ENCODE peak calls at places on chromosomes 13 and 19, in eight cellular contexts. One of them, this sample, is unnamed.
A peak's percentile ranks its signal among the peaks of the same experiment; 100 is the strongest.

GRCh38 chr19:46728693-46729339 is 11.9 kb upstream of the PRKD2 start:
- DNase-seq in stimulated activated CD4-positive, alpha-beta T cell treated with anti-CD3 and anti-CD28 coated beads, Interleukin-12 subunit alpha, Interleukin-12 subunit beta, amount 100 ng/mL, for 48 hours: peak; percentile 59
- DNase-seq in HFFc6: peak; percentile 23
- DNase-seq in Panc1: no peak
- DNase-seq in memory B cell: peak; percentile 91
- DNase-seq in body of pancreas: peak; percentile 80
- DNase-seq in head of caudate nucleus: peak; percentile 81
- DNase-seq in posterior vena cava: peak; percentile 94
- DNase-seq in this sample: no peak

GRCh38 chr19:49861127-49861526 is 6.2 kb downstream of the PNKP start:
- DNase-seq in memory B cell: no peak
- DNase-seq in body of pancreas: no peak
- DNase-seq in posterior vena cava: peak; percentile 84
- DNase-seq in stimulated activated CD4-positive, alpha-beta T cell treated with anti-CD3 and anti-CD28 coated beads, Interleukin-12 subunit alpha, Interleukin-12 subunit beta, amount 100 ng/mL, for 48 hours: no peak
- DNase-seq in head of caudate nucleus: no peak
- DNase-seq in Panc1: no peak
- DNase-seq in HFFc6: no peak
- DNase-seq in this sample: no peak

GRCh38 chr13:35714588-35714987 is 238.1 kb upstream of the MAB21L1 start:
- DNase-seq in memory B cell: no peak
- DNase-seq in stimulated activated CD4-positive, alpha-beta T cell treated with anti-CD3 and anti-CD28 coated beads, Interleukin-12 subunit alpha, Interleukin-12 subunit beta, amount 100 ng/mL, for 48 hours: no peak
- DNase-seq in body of pancreas: no peak
- DNase-seq in posterior vena cava: no peak
- DNase-seq in head of caudate nucleus: no peak
- DNase-seq in Panc1: no peak
- DNase-seq in HFFc6: no peak
- DNase-seq in this sample: no peak

GRCh38 chr13:110479648-110480047 is 81.9 kb downstream of the RAB20 start:
- DNase-seq in Panc1: no peak
- DNase-seq in head of caudate nucleus: no peak
- DNase-seq in memory B cell: no peak
- DNase-seq in stimulated activated CD4-positive, alpha-beta T cell treated with anti-CD3 and anti-CD28 coated beads, Interleukin-12 subunit alpha, Interleukin-12 subunit beta, amount 100 ng/mL, for 48 hours: no peak
- DNase-seq in posterior vena cava: peak; percentile 89
- DNase-seq in HFFc6: no peak
- DNase-seq in body of pancreas: no peak
- DNase-seq in this sample: no peak

GRCh38 chr19:39768334-39768733 is 10.3 kb upstream of the LEUTX start:
- DNase-seq in HFFc6: no peak
- DNase-seq in posterior vena cava: no peak
- DNase-seq in stimulated activated CD4-positive, alpha-beta T cell treated with anti-CD3 and anti-CD28 coated beads, Interleukin-12 subunit alpha, Interleukin-12 subunit beta, amount 100 ng/mL, for 48 hours: no peak
- DNase-seq in Panc1: no peak
- DNase-seq in memory B cell: no peak
- DNase-seq in head of caudate nucleus: no peak
- DNase-seq in body of pancreas: no peak
- DNase-seq in this sample: no peak

GRCh38 chr19:2494447-2495129 is 18.7 kb downstream of the GADD45B start:
- DNase-seq in stimulated activated CD4-positive, alpha-beta T cell treated with anti-CD3 and anti-CD28 coated beads, Interleukin-12 subunit alpha, Interleukin-12 subunit beta, amount 100 ng/mL, for 48 hours: no peak
- DNase-seq in body of pancreas: peak; percentile 81
- DNase-seq in Panc1: no peak
- DNase-seq in posterior vena cava: peak; percentile 96
- DNase-seq in memory B cell: no peak
- DNase-seq in HFFc6: peak; percentile 80
- DNase-seq in head of caudate nucleus: peak; percentile 71
- DNase-seq in this sample: no peak

GRCh38 chr13:62631614-62632013 is 1216.0 kb upstream of the PCDH20 start:
- DNase-seq in HFFc6: no peak
- DNase-seq in Panc1: no peak
- DNase-seq in posterior vena cava: no peak
- DNase-seq in stimulated activated CD4-positive, alpha-beta T cell treated with anti-CD3 and anti-CD28 coated beads, Interleukin-12 subunit alpha, Interleukin-12 subunit beta, amount 100 ng/mL, for 48 hours: no peak
- DNase-seq in body of pancreas: no peak
- DNase-seq in memory B cell: no peak
- DNase-seq in head of caudate nucleus: no peak
- DNase-seq in this sample: no peak

GRCh38 chr13:45289936-45290563 is 50.9 kb downstream of the TPT1 start:
- DNase-seq in HFFc6: no peak
- DNase-seq in head of caudate nucleus: no peak
- DNase-seq in stimulated activated CD4-positive, alpha-beta T cell treated with anti-CD3 and anti-CD28 coated beads, Interleukin-12 subunit alpha, Interleukin-12 subunit beta, amount 100 ng/mL, for 48 hours: no peak
- DNase-seq in memory B cell: no peak
- DNase-seq in body of pancreas: no peak
- DNase-seq in posterior vena cava: no peak
- DNase-seq in Panc1: no peak
- DNase-seq in this sample: no peak

GRCh38 chr13:80871481-80871880 is 530.6 kb upstream of the SPRY2 start:
- DNase-seq in Panc1: no peak
- DNase-seq in posterior vena cava: no peak
- DNase-seq in body of pancreas: no peak
- DNase-seq in head of caudate nucleus: no peak
- DNase-seq in memory B cell: no peak
- DNase-seq in stimulated activated CD4-positive, alpha-beta T cell treated with anti-CD3 and anti-CD28 coated beads, Interleukin-12 subunit alpha, Interleukin-12 subunit beta, amount 100 ng/mL, for 48 hours: no peak
- DNase-seq in HFFc6: no peak
- DNase-seq in this sample: no peak

GRCh38 chr19:10961073-10961762 is 388 bp downstream of the SMARCA4 start:
- DNase-seq in HFFc6: no peak
- DNase-seq in Panc1: no peak
- DNase-seq in body of pancreas: no peak
- DNase-seq in stimulated activated CD4-positive, alpha-beta T cell treated with anti-CD3 and anti-CD28 coated beads, Interleukin-12 subunit alpha, Interleukin-12 subunit beta, amount 100 ng/mL, for 48 hours: no peak
- DNase-seq in head of caudate nucleus: peak; percentile 79
- DNase-seq in memory B cell: no peak
- DNase-seq in posterior vena cava: peak; percentile 86
- DNase-seq in this sample: no peak

GRCh38 chr13:50945669-50946068 is 36.1 kb downstream of the RNASEH2B start:
- DNase-seq in body of pancreas: no peak
- DNase-seq in head of caudate nucleus: no peak
- DNase-seq in posterior vena cava: no peak
- DNase-seq in HFFc6: no peak
- DNase-seq in stimulated activated CD4-positive, alpha-beta T cell treated with anti-CD3 and anti-CD28 coated beads, Interleukin-12 subunit alpha, Interleukin-12 subunit beta, amount 100 ng/mL, for 48 hours: no peak
- DNase-seq in Panc1: no peak
- DNase-seq in memory B cell: no peak
- DNase-seq in this sample: no peak

GRCh38 chr13:31413531-31413930 is 213.8 kb downstream of the B3GLCT start:
- DNase-seq in memory B cell: no peak
- DNase-seq in head of caudate nucleus: no peak
- DNase-seq in posterior vena cava: no peak
- DNase-seq in body of pancreas: no peak
- DNase-seq in HFFc6: no peak
- DNase-seq in stimulated activated CD4-positive, alpha-beta T cell treated with anti-CD3 and anti-CD28 coated beads, Interleukin-12 subunit alpha, Interleukin-12 subunit beta, amount 100 ng/mL, for 48 hours: no peak
- DNase-seq in Panc1: no peak
- DNase-seq in this sample: no peak

GRCh38 chr13:74151859-74152258 is 17.7 kb upstream of the KLF12 start:
- DNase-seq in posterior vena cava: no peak
- DNase-seq in stimulated activated CD4-positive, alpha-beta T cell treated with anti-CD3 and anti-CD28 coated beads, Interleukin-12 subunit alpha, Interleukin-12 subunit beta, amount 100 ng/mL, for 48 hours: no peak
- DNase-seq in Panc1: no peak
- DNase-seq in memory B cell: no peak
- DNase-seq in head of caudate nucleus: no peak
- DNase-seq in body of pancreas: no peak
- DNase-seq in HFFc6: no peak
- DNase-seq in this sample: no peak

GRCh38 chr13:111900390-111901180 is 166.4 kb upstream of the SOX1 start:
- DNase-seq in posterior vena cava: peak; percentile 67
- DNase-seq in body of pancreas: no peak
- DNase-seq in stimulated activated CD4-positive, alpha-beta T cell treated with anti-CD3 and anti-CD28 coated beads, Interleukin-12 subunit alpha, Interleukin-12 subunit beta, amount 100 ng/mL, for 48 hours: no peak
- DNase-seq in memory B cell: no peak
- DNase-seq in head of caudate nucleus: peak; percentile 24
- DNase-seq in Panc1: no peak
- DNase-seq in HFFc6: no peak
- DNase-seq in this sample: no peak

GRCh38 chr19:2756477-2756876 is 16.7 kb upstream of the SLC39A3 start:
- DNase-seq in stimulated activated CD4-positive, alpha-beta T cell treated with anti-CD3 and anti-CD28 coated beads, Interleukin-12 subunit alpha, Interleukin-12 subunit beta, amount 100 ng/mL, for 48 hours: no peak
- DNase-seq in body of pancreas: no peak
- DNase-seq in memory B cell: no peak
- DNase-seq in posterior vena cava: no peak
- DNase-seq in head of caudate nucleus: no peak
- DNase-seq in HFFc6: no peak
- DNase-seq in Panc1: no peak
- DNase-seq in this sample: no peak

GRCh38 chr19:2115324-2115723 is 18.6 kb downstream of the IZUMO4 start:
- DNase-seq in HFFc6: no peak
- DNase-seq in body of pancreas: no peak
- DNase-seq in memory B cell: no peak
- DNase-seq in posterior vena cava: no peak
- DNase-seq in stimulated activated CD4-positive, alpha-beta T cell treated with anti-CD3 and anti-CD28 coated beads, Interleukin-12 subunit alpha, Interleukin-12 subunit beta, amount 100 ng/mL, for 48 hours: no peak
- DNase-seq in head of caudate nucleus: no peak
- DNase-seq in Panc1: no peak
- DNase-seq in this sample: no peak

GRCh38 chr13:50526771-50527567 is 316.5 kb downstream of the DLEU7 start:
- DNase-seq in head of caudate nucleus: no peak
- DNase-seq in stimulated activated CD4-positive, alpha-beta T cell treated with anti-CD3 and anti-CD28 coated beads, Interleukin-12 subunit alpha, Interleukin-12 subunit beta, amount 100 ng/mL, for 48 hours: no peak
- DNase-seq in body of pancreas: peak; percentile 24
- DNase-seq in memory B cell: no peak
- DNase-seq in posterior vena cava: no peak
- DNase-seq in Panc1: no peak
- DNase-seq in HFFc6: no peak
- DNase-seq in this sample: no peak

GRCh38 chr13:38530492-38530891 is 156.4 kb upstream of the FREM2 start:
- DNase-seq in head of caudate nucleus: no peak
- DNase-seq in stimulated activated CD4-positive, alpha-beta T cell treated with anti-CD3 and anti-CD28 coated beads, Interleukin-12 subunit alpha, Interleukin-12 subunit beta, amount 100 ng/mL, for 48 hours: no peak
- DNase-seq in body of pancreas: peak; percentile 7
- DNase-seq in HFFc6: peak; percentile 30
- DNase-seq in memory B cell: no peak
- DNase-seq in posterior vena cava: no peak
- DNase-seq in Panc1: no peak
- DNase-seq in this sample: no peak

GRCh38 chr13:20825476-20825875 is 51.7 kb upstream of the EEF1AKMT1 start:
- DNase-seq in Panc1: no peak
- DNase-seq in body of pancreas: no peak
- DNase-seq in memory B cell: no peak
- DNase-seq in stimulated activated CD4-positive, alpha-beta T cell treated with anti-CD3 and anti-CD28 coated beads, Interleukin-12 subunit alpha, Interleukin-12 subunit beta, amount 100 ng/mL, for 48 hours: no peak
- DNase-seq in HFFc6: peak; percentile 41
- DNase-seq in head of caudate nucleus: no peak
- DNase-seq in posterior vena cava: no peak
- DNase-seq in this sample: no peak

GRCh38 chr19:41232686-41233085 is 13.7 kb downstream of the AXL start:
- DNase-seq in body of pancreas: no peak
- DNase-seq in head of caudate nucleus: no peak
- DNase-seq in Panc1: no peak
- DNase-seq in stimulated activated CD4-positive, alpha-beta T cell treated with anti-CD3 and anti-CD28 coated beads, Interleukin-12 subunit alpha, Interleukin-12 subunit beta, amount 100 ng/mL, for 48 hours: no peak
- DNase-seq in memory B cell: no peak
- DNase-seq in posterior vena cava: no peak
- DNase-seq in HFFc6: no peak
- DNase-seq in this sample: no peak

GRCh38 chr13:50915562-50915961 is 6.0 kb downstream of the RNASEH2B start:
- DNase-seq in HFFc6: no peak
- DNase-seq in posterior vena cava: no peak
- DNase-seq in memory B cell: no peak
- DNase-seq in Panc1: no peak
- DNase-seq in stimulated activated CD4-positive, alpha-beta T cell treated with anti-CD3 and anti-CD28 coated beads, Interleukin-12 subunit alpha, Interleukin-12 subunit beta, amount 100 ng/mL, for 48 hours: peak; percentile 27
- DNase-seq in head of caudate nucleus: no peak
- DNase-seq in body of pancreas: no peak
- DNase-seq in this sample: no peak

GRCh38 chr13:50224534-50224933 is 209.3 kb downstream of the KCNRG start:
- DNase-seq in HFFc6: no peak
- DNase-seq in posterior vena cava: no peak
- DNase-seq in memory B cell: no peak
- DNase-seq in body of pancreas: no peak
- DNase-seq in Panc1: no peak
- DNase-seq in stimulated activated CD4-positive, alpha-beta T cell treated with anti-CD3 and anti-CD28 coated beads, Interleukin-12 subunit alpha, Interleukin-12 subunit beta, amount 100 ng/mL, for 48 hours: peak; percentile 21
- DNase-seq in head of caudate nucleus: no peak
- DNase-seq in this sample: no peak

GRCh38 chr19:36916991-36917390 is 859 bp downstream of the ZNF568 start:
- DNase-seq in HFFc6: peak; percentile 0
- DNase-seq in body of pancreas: no peak
- DNase-seq in head of caudate nucleus: no peak
- DNase-seq in posterior vena cava: no peak
- DNase-seq in Panc1: peak; percentile 8
- DNase-seq in stimulated activated CD4-positive, alpha-beta T cell treated with anti-CD3 and anti-CD28 coated beads, Interleukin-12 subunit alpha, Interleukin-12 subunit beta, amount 100 ng/mL, for 48 hours: no peak
- DNase-seq in memory B cell: no peak
- DNase-seq in this sample: no peak

GRCh38 chr19:55179570-55180484 is at the start of gene SYT5:
- DNase-seq in memory B cell: peak; percentile 74
- DNase-seq in body of pancreas: peak; percentile 55
- DNase-seq in Panc1: no peak
- DNase-seq in posterior vena cava: no peak
- DNase-seq in stimulated activated CD4-positive, alpha-beta T cell treated with anti-CD3 and anti-CD28 coated beads, Interleukin-12 subunit alpha, Interleukin-12 subunit beta, amount 100 ng/mL, for 48 hours: peak; percentile 28
- DNase-seq in head of caudate nucleus: peak; percentile 62
- DNase-seq in HFFc6: no peak
- DNase-seq in this sample: no peak

GRCh38 chr13:50693755-50694154 is 149.7 kb downstream of the DLEU7 start:
- DNase-seq in posterior vena cava: no peak
- DNase-seq in head of caudate nucleus: no peak
- DNase-seq in Panc1: no peak
- DNase-seq in body of pancreas: peak; percentile 15
- DNase-seq in stimulated activated CD4-positive, alpha-beta T cell treated with anti-CD3 and anti-CD28 coated beads, Interleukin-12 subunit alpha, Interleukin-12 subunit beta, amount 100 ng/mL, for 48 hours: no peak
- DNase-seq in memory B cell: no peak
- DNase-seq in HFFc6: no peak
- DNase-seq in this sample: no peak

GRCh38 chr19:48632692-48633147 is 4.5 kb downstream of the DBP start:
- DNase-seq in memory B cell: no peak
- DNase-seq in posterior vena cava: no peak
- DNase-seq in head of caudate nucleus: no peak
- DNase-seq in HFFc6: peak; percentile 53
- DNase-seq in Panc1: no peak
- DNase-seq in body of pancreas: no peak
- DNase-seq in stimulated activated CD4-positive, alpha-beta T cell treated with anti-CD3 and anti-CD28 coated beads, Interleukin-12 subunit alpha, Interleukin-12 subunit beta, amount 100 ng/mL, for 48 hours: no peak
- DNase-seq in this sample: no peak

GRCh38 chr13:72221276-72221962 is 354.4 kb upstream of the DACH1 start:
- DNase-seq in body of pancreas: peak; percentile 67
- DNase-seq in posterior vena cava: no peak
- DNase-seq in HFFc6: no peak
- DNase-seq in memory B cell: no peak
- DNase-seq in Panc1: no peak
- DNase-seq in head of caudate nucleus: no peak
- DNase-seq in stimulated activated CD4-positive, alpha-beta T cell treated with anti-CD3 and anti-CD28 coated beads, Interleukin-12 subunit alpha, Interleukin-12 subunit beta, amount 100 ng/mL, for 48 hours: no peak
- DNase-seq in this sample: no peak

GRCh38 chr19:12872255-12872654 is 9.0 kb downstream of the DNASE2 start:
- DNase-seq in head of caudate nucleus: no peak
- DNase-seq in stimulated activated CD4-positive, alpha-beta T cell treated with anti-CD3 and anti-CD28 coated beads, Interleukin-12 subunit alpha, Interleukin-12 subunit beta, amount 100 ng/mL, for 48 hours: no peak
- DNase-seq in body of pancreas: no peak
- DNase-seq in memory B cell: no peak
- DNase-seq in Panc1: no peak
- DNase-seq in HFFc6: no peak
- DNase-seq in posterior vena cava: no peak
- DNase-seq in this sample: no peak

GRCh38 chr13:41611385-41611784 is 154.0 kb downstream of the RGCC start:
- DNase-seq in stimulated activated CD4-positive, alpha-beta T cell treated with anti-CD3 and anti-CD28 coated beads, Interleukin-12 subunit alpha, Interleukin-12 subunit beta, amount 100 ng/mL, for 48 hours: no peak
- DNase-seq in posterior vena cava: no peak
- DNase-seq in body of pancreas: no peak
- DNase-seq in memory B cell: no peak
- DNase-seq in Panc1: no peak
- DNase-seq in head of caudate nucleus: peak; percentile 51
- DNase-seq in HFFc6: no peak
- DNase-seq in this sample: no peak

GRCh38 chr19:48325265-48325910 is at the start of gene EMP3:
- DNase-seq in posterior vena cava: peak; percentile 95
- DNase-seq in Panc1: no peak
- DNase-seq in head of caudate nucleus: peak; percentile 29
- DNase-seq in body of pancreas: peak; percentile 54
- DNase-seq in stimulated activated CD4-positive, alpha-beta T cell treated with anti-CD3 and anti-CD28 coated beads, Interleukin-12 subunit alpha, Interleukin-12 subunit beta, amount 100 ng/mL, for 48 hours: peak; percentile 78
- DNase-seq in memory B cell: peak; percentile 60
- DNase-seq in HFFc6: peak; percentile 91
- DNase-seq in this sample: peak; percentile 47

GRCh38 chr19:49592486-49593232 is 1.7 kb downstream of the PRR12 start:
- DNase-seq in head of caudate nucleus: no peak
- DNase-seq in HFFc6: no peak
- DNase-seq in stimulated activated CD4-positive, alpha-beta T cell treated with anti-CD3 and anti-CD28 coated beads, Interleukin-12 subunit alpha, Interleukin-12 subunit beta, amount 100 ng/mL, for 48 hours: no peak
- DNase-seq in Panc1: no peak
- DNase-seq in posterior vena cava: no peak
- DNase-seq in body of pancreas: peak; percentile 31
- DNase-seq in memory B cell: no peak
- DNase-seq in this sample: no peak

GRCh38 chr19:28009696-28010095 is 1203.3 kb downstream of the UQCRFS1 start:
- DNase-seq in HFFc6: no peak
- DNase-seq in Panc1: no peak
- DNase-seq in body of pancreas: no peak
- DNase-seq in head of caudate nucleus: no peak
- DNase-seq in posterior vena cava: no peak
- DNase-seq in memory B cell: no peak
- DNase-seq in stimulated activated CD4-positive, alpha-beta T cell treated with anti-CD3 and anti-CD28 coated beads, Interleukin-12 subunit alpha, Interleukin-12 subunit beta, amount 100 ng/mL, for 48 hours: no peak
- DNase-seq in this sample: no peak